ENCODE peak calls at places on chromosome 5, in four cellular contexts. F, Y, O and I are unnamed samples.
A peak's percentile ranks its signal among the peaks of the same experiment; 100 is the strongest.

GRCh38 chr5:138107213-138107612 is 23.4 kb downstream of the WNT8A start:
- DNase-seq in F (no peak), Y (no peak), O (no peak), I (no peak)

GRCh38 chr5:68169898-68170297 is 45.7 kb upstream of the PIK3R1 start:
- DNase-seq in F (no peak), Y (no peak), O (no peak), I (no peak)

GRCh38 chr5:76273491-76273890 is 129.6 kb upstream of the IQGAP2 start:
- DNase-seq in F (no peak), Y (no peak), O (no peak), I (no peak)

GRCh38 chr5:79512692-79513518 is 1.0 kb downstream of the HOMER1 start:
- DNase-seq in F (no peak), Y (no peak), O (peak; percentile 56), I (no peak)

GRCh38 chr5:72955143-72955767 is 586 bp upstream of the FCHO2 start:
- DNase-seq in F (peak; percentile 68), Y (no peak), O (no peak), I (no peak)

GRCh38 chr5:57976506-57976905 is 483.4 kb downstream of the PLK2 start:
- DNase-seq in F (no peak), Y (no peak), O (no peak), I (no peak)

GRCh38 chr5:32157078-32157477 is 17.0 kb downstream of the GOLPH3 start:
- DNase-seq in F (no peak), Y (no peak), O (no peak), I (no peak)

GRCh38 chr5:174344335-174344734 is 298.8 kb downstream of the NSG2 start:
- DNase-seq in F (no peak), Y (no peak), O (no peak), I (no peak)

GRCh38 chr5:35876922-35877321 is 20.2 kb downstream of the IL7R start:
- DNase-seq in F (no peak), Y (no peak), O (peak; percentile 69), I (no peak)

GRCh38 chr5:72921103-72921502 is 34.7 kb upstream of the FCHO2 start:
- DNase-seq in F (no peak), Y (no peak), O (no peak), I (no peak)

GRCh38 chr5:172412724-172413260 is 41.5 kb downstream of the SH3PXD2B start:
- DNase-seq in F (peak; percentile 80), Y (no peak), O (peak; percentile 98), I (no peak)

GRCh38 chr5:36593867-36594266 is 12.5 kb upstream of the SLC1A3 start:
- DNase-seq in F (no peak), Y (no peak), O (no peak), I (no peak)

GRCh38 chr5:150734579-150735384 is 24.0 kb downstream of the DCTN4 start:
- DNase-seq in F (no peak), Y (no peak), O (no peak), I (peak; percentile 58)

GRCh38 chr5:55324815-55325418 is 17.1 kb downstream of the MTREX start:
- DNase-seq in F (peak; percentile 45), Y (peak; percentile 32), O (peak; percentile 69), I (peak; percentile 69)

GRCh38 chr5:174608631-174609097 is 115.7 kb upstream of the MSX2 start:
- DNase-seq in F (peak; percentile 51), Y (peak; percentile 67), O (no peak), I (no peak)

GRCh38 chr5:103973669-103974068 is 411.1 kb upstream of the NUDT12 start:
- DNase-seq in F (no peak), Y (no peak), O (no peak), I (no peak)

GRCh38 chr5:50709471-50709870 is 43.0 kb downstream of the PARP8 start:
- DNase-seq in F (no peak), Y (no peak), O (peak; percentile 51), I (no peak)

GRCh38 chr5:125263346-125263745 is 516.9 kb upstream of the ZNF608 start:
- DNase-seq in F (no peak), Y (no peak), O (no peak), I (no peak)

GRCh38 chr5:96851312-96852062 is 24.8 kb upstream of the ERAP2 start:
- DNase-seq in F (no peak), Y (no peak), O (no peak), I (no peak)

GRCh38 chr5:166503506-166503905 is 1787.9 kb upstream of the WWC1 start:
- DNase-seq in F (no peak), Y (no peak), O (no peak), I (no peak)

GRCh38 chr5:476102-476813 is 33.3 kb downstream of the EXOC3 start:
- DNase-seq in F (no peak), Y (no peak), O (peak; percentile 24), I (peak; percentile 36)

GRCh38 chr5:167361841-167362240 is 929.6 kb upstream of the WWC1 start:
- DNase-seq in F (no peak), Y (no peak), O (no peak), I (no peak)

GRCh38 chr5:1217596-1218206 is 7.5 kb upstream of the SLC6A18 start:
- DNase-seq in F (no peak), Y (no peak), O (no peak), I (no peak)

GRCh38 chr5:177537389-177538361 is 16.7 kb downstream of the FAM193B start:
- DNase-seq in F (no peak), Y (no peak), O (peak; percentile 93), I (no peak)

GRCh38 chr5:91178461-91178860 is 204.7 kb downstream of the ARRDC3 start:
- DNase-seq in F (no peak), Y (no peak), O (peak; percentile 66), I (no peak)

GRCh38 chr5:97181856-97182545 is 1.0 kb downstream of the RIOK2 start:
- DNase-seq in F (peak; percentile 64), Y (no peak), O (peak; percentile 46), I (no peak)

GRCh38 chr5:34639852-34640626 is 16.1 kb upstream of the RAI14 start:
- DNase-seq in F (no peak), Y (no peak), O (peak; percentile 43), I (no peak)

GRCh38 chr5:10111575-10111974 is 138.1 kb downstream of the ATPSCKMT start:
- DNase-seq in F (no peak), Y (peak; percentile 21), O (peak; percentile 88), I (peak; percentile 79)

GRCh38 chr5:112930082-112930344 is 8.0 kb upstream of the REEP5 start:
- DNase-seq in F (no peak), Y (no peak), O (no peak), I (no peak)

GRCh38 chr5:142433526-142434321 is 108.9 kb upstream of the SPRY4 start:
- DNase-seq in F (no peak), Y (no peak), O (peak; percentile 57), I (no peak)

DNA sequence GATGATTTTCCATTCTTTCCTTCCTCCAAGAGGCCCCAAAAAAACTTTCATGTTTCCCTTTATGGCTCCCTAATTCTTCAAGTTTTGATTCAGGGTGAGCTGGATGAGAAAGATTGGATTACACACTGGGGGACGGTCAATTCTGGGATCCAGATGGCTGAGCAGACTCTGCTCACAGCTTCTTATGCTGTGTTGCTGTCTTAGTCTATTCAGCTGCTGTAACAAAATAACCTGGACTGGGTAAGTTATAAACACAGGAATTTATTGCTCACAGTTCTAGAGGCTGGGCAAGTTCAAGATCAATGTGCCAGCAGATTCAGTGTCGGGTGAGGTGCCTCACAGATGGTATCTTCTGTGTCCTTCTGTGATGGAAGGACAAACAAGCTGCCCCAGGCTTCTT is 23.2 kb upstream of the SMAD5 start:
- DNase-seq in F (no peak), Y (no peak), O (no peak), I (no peak)
- H3K9me2 ChIP-seq in F (no peaks in the 10 kb centered on the region), Y (no peaks in the 10 kb centered on the region), O (no peaks in the 10 kb centered on the region), I (no peaks in the 10 kb centered on the region)

GRCh38 chr5:78509884-78510769 is 138.4 kb downstream of the LHFPL2 start:
- DNase-seq in F (no peak), Y (no peak), O (peak; percentile 61), I (peak; percentile 77)
- H3K79me2 ChIP-seq in F (peaks cover 40% of the 10 kb centered on the region), Y (no peaks in the 10 kb centered on the region), O (no peaks in the 10 kb centered on the region), I (no peaks in the 10 kb centered on the region)

DNA sequence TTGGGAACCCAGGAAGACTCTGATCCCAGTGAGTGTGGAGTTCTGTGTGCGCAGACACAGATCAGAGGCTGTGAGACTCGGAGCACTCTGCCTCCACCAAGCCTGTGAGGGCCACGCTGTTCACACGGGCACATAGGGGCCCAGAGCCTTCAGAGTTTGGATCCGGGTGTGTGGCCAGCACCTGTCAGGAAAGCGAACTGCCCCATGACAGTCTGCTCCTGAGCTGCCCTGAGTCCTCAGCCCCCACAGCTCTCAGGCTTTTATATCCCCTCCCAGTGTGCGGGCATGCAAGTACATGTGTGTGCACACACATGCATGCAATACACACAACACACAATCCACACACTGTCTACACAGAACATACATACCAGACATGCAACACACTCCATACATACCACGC is 161.8 kb upstream of the IRX2 start:
- DNase-seq in F (no peak), Y (no peak), O (no peak), I (no peak)
- H3K9me2 ChIP-seq in F (peaks cover 4% of the 10 kb centered on the region), Y (no peaks in the 10 kb centered on the region), O (no peaks in the 10 kb centered on the region), I (no peaks in the 10 kb centered on the region)

GRCh38 chr5:132411382-132411925 is 41.9 kb downstream of the SLC22A5 start:
- DNase-seq in F (peak; percentile 87), Y (no peak), O (no peak), I (no peak)

GRCh38 chr5:132414634-132415377 is 45.3 kb downstream of the SLC22A5 start:
- DNase-seq in F (peak; percentile 97), Y (peak; percentile 67), O (peak; percentile 56), I (no peak)

GRCh38 chr5:132410451-132411381 is 41.2 kb downstream of the SLC22A5 start:
- DNase-seq in F (peak; percentile 64), Y (no peak), O (peak; percentile 90), I (peak; percentile 90)

GRCh38 chr5:132416306-132417009 is 46.9 kb downstream of the SLC22A5 start:
- DNase-seq in F (no peak), Y (no peak), O (no peak), I (no peak)

GRCh38 chr5:132413567-132413966 is 44.1 kb downstream of the SLC22A5 start:
- DNase-seq in F (no peak), Y (no peak), O (no peak), I (no peak)
- H3K79me2 ChIP-seq in F (peaks cover 7% of the 10 kb centered on the region), Y (no peaks in the 10 kb centered on the region), O (peaks cover 38% of the 10 kb centered on the region), I (no peaks in the 10 kb centered on the region)

GRCh38 chr5:116914869-116915504 is 340.4 kb upstream of the SEMA6A start:
- DNase-seq in F (no peak), Y (no peak), O (no peak), I (no peak)
- H3K9me2 ChIP-seq in F (no peaks in the 10 kb centered on the region), Y (no peaks in the 10 kb centered on the region), O (no peaks in the 10 kb centered on the region), I (no peaks in the 10 kb centered on the region)